ENCODE peak calls at places on chromosomes 5 and 9, in nine cellular contexts. One of them, this sample, is unnamed.

GRCh38 chr5:30959238-30959637 is 234.2 kb upstream of the CDH6 start:
- DNase-seq in GM23248: peak; percentile 7
- DNase-seq in GM23338: no peak
- DNase-seq in MM.1S: no peak
- DNase-seq in hepatocyte: no peak
- DNase-seq in mammary epithelial cell: no peak
- DNase-seq in A549: peak; percentile 2
- DNase-seq in astrocyte: no peak
- DNase-seq in PC-3: peak; percentile 37
- DNase-seq in this sample: no peak

GRCh38 chr9:99826579-99826978 is 4.9 kb downstream of the NR4A3 start:
- DNase-seq in GM23248: peak; percentile 25
- DNase-seq in GM23338: no peak
- DNase-seq in MM.1S: no peak
- DNase-seq in hepatocyte: no peak
- DNase-seq in mammary epithelial cell: peak; percentile 59
- DNase-seq in A549: no peak
- DNase-seq in astrocyte: no peak
- DNase-seq in PC-3: no peak
- DNase-seq in this sample: no peak

GRCh38 chr5:142697356-142697807 is 11.5 kb upstream of the FGF1 start:
- DNase-seq in GM23248: peak; percentile 81
- DNase-seq in GM23338: no peak
- DNase-seq in MM.1S: no peak
- DNase-seq in hepatocyte: peak; percentile 33
- DNase-seq in mammary epithelial cell: no peak
- DNase-seq in A549: no peak
- DNase-seq in astrocyte: peak; percentile 14
- DNase-seq in PC-3: no peak
- DNase-seq in this sample: no peak

GRCh38 chr9:73038089-73038509 is 85.2 kb upstream of the ALDH1A1 start:
- DNase-seq in GM23248: peak; percentile 4
- DNase-seq in GM23338: no peak
- DNase-seq in MM.1S: no peak
- DNase-seq in hepatocyte: no peak
- DNase-seq in mammary epithelial cell: no peak
- DNase-seq in A549: peak; percentile 71
- DNase-seq in astrocyte: no peak
- DNase-seq in PC-3: no peak
- DNase-seq in this sample: no peak

GRCh38 chr5:171400169-171400568 is 12.5 kb downstream of the NPM1 start:
- DNase-seq in GM23248: no peak
- DNase-seq in GM23338: no peak
- DNase-seq in MM.1S: no peak
- DNase-seq in hepatocyte: no peak
- DNase-seq in mammary epithelial cell: no peak
- DNase-seq in A549: no peak
- DNase-seq in astrocyte: no peak
- DNase-seq in PC-3: no peak
- DNase-seq in this sample: no peak

GRCh38 chr5:109612278-109612905 is 77.3 kb upstream of the MAN2A1 start:
- DNase-seq in GM23248: no peak
- DNase-seq in GM23338: no peak
- DNase-seq in MM.1S: no peak
- DNase-seq in hepatocyte: no peak
- DNase-seq in mammary epithelial cell: no peak
- DNase-seq in A549: no peak
- DNase-seq in astrocyte: no peak
- DNase-seq in PC-3: no peak
- DNase-seq in this sample: no peak

GRCh38 chr9:127148014-127148413 is 25.6 kb upstream of the ANGPTL2 start:
- DNase-seq in GM23248: no peak
- DNase-seq in GM23338: no peak
- DNase-seq in MM.1S: no peak
- DNase-seq in hepatocyte: no peak
- DNase-seq in mammary epithelial cell: no peak
- DNase-seq in A549: no peak
- DNase-seq in astrocyte: no peak
- DNase-seq in PC-3: no peak
- DNase-seq in this sample: no peak

GRCh38 chr9:91785403-91785917 is 164.6 kb downstream of the ROR2 start:
- DNase-seq in GM23248: peak; percentile 42
- DNase-seq in GM23338: no peak
- DNase-seq in MM.1S: no peak
- DNase-seq in hepatocyte: no peak
- DNase-seq in mammary epithelial cell: no peak
- DNase-seq in A549: no peak
- DNase-seq in astrocyte: no peak
- DNase-seq in PC-3: no peak
- DNase-seq in this sample: no peak

GRCh38 chr5:146710348-146710747 is 168.2 kb downstream of the PPP2R2B start:
- DNase-seq in GM23248: no peak
- DNase-seq in GM23338: no peak
- DNase-seq in MM.1S: no peak
- DNase-seq in hepatocyte: no peak
- DNase-seq in mammary epithelial cell: peak; percentile 54
- DNase-seq in A549: no peak
- DNase-seq in astrocyte: no peak
- DNase-seq in PC-3: no peak
- DNase-seq in this sample: no peak

DNA sequence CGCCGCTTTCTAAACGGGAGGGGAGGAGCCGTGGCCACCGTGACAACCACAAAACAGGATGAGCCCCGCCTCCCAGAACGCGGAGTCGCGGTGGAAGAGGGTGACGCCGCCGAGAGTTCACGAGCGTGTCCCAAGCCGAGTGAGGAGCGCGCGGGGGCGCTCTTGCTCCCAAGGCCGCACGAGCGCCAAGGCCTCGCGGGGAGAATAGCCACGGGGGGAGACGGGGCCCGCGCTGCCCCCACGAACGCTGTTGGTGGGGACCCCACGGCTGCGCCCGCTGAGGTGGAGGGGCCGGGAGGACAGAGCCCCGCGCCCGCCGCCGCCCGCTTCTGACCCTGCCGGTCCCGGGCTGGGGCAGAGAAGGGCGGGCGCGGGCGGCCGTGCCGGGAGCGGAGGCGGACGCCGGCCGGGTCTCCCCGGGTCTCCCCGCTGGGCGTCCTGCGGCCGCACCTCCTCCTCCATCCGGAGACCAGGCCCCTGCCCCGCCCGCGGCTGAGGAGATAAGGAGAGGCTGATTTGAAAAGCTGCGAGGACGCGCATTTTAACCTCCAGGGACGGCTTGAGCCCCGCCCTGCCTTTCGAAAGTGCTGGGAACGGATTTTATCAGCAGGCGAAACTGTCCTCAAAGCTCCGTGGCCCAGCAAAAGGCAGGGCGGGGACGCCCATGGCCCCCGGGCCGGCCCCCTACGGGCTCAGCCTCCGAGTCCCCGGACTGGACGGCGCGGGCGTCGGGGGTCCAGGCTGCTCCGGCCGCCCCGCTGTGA is 3.8 kb upstream of the NKD2 start:
- DNase-seq in GM23248: peak; percentile 72
- DNase-seq in GM23338: peak; percentile 72
- DNase-seq in MM.1S: peak; percentile 75
- DNase-seq in hepatocyte: peak; percentile 87
- DNase-seq in mammary epithelial cell: no peak
- DNase-seq in A549: peak; percentile 76
- DNase-seq in astrocyte: no peak
- DNase-seq in PC-3: peak; percentile 55
- DNase-seq in this sample: no peak
- H3K4me2 ChIP-seq in GM23248: peak overlapping the region; percentile 65
- H3K4me2 ChIP-seq in GM23338: peak overlapping the region; percentile 81
- H3K4me2 ChIP-seq in MM.1S: peak overlapping the region; percentile 86
- H3K4me2 ChIP-seq in hepatocyte: peak overlapping the region; percentile 94
- H3K4me2 ChIP-seq in mammary epithelial cell: peak overlapping the region; percentile 82
- H3K4me2 ChIP-seq in A549: peak overlapping the region; percentile 85
- H3K4me2 ChIP-seq in astrocyte: peak overlapping the region; percentile 52
- H3K4me2 ChIP-seq in PC-3: peak overlapping the region; percentile 71
- H3K4me2 ChIP-seq in this sample: no peak overlapping the region

DNA sequence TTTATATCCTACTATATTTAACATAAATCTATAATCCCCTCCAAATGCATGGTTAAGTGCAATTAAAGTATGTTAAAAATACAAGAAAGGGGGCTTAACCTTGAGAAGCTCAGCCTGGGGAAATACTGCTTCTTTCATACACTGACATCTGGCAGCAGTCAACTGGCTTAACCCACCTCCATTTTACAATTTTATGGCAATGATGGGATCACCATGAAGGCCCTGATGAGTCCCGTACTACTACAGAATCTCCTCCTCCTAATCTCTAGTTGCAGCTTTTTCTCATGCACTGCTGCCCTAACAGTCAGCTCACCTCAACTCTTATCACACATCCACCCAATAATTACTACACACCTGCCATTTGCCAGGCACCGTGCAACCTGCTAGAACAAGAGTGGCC is 40.9 kb downstream of the ZNF608 start:
- DNase-seq in GM23248: no peak
- DNase-seq in GM23338: no peak
- DNase-seq in MM.1S: no peak
- DNase-seq in hepatocyte: no peak
- DNase-seq in mammary epithelial cell: no peak
- DNase-seq in A549: no peak
- DNase-seq in astrocyte: no peak
- DNase-seq in PC-3: no peak
- DNase-seq in this sample: peak; percentile 39
- H3K4me1 ChIP-seq in GM23248: no peaks in the 10 kb centered on the region
- H3K4me1 ChIP-seq in GM23338: peaks cover 81% of the 10 kb centered on the region
- H3K4me1 ChIP-seq in MM.1S: peaks cover 18% of the 10 kb centered on the region
- H3K4me1 ChIP-seq in hepatocyte: peaks cover 59% of the 10 kb centered on the region
- H3K4me1 ChIP-seq in mammary epithelial cell: no peaks in the 10 kb centered on the region
- H3K4me1 ChIP-seq in A549: no peaks in the 10 kb centered on the region
- H3K4me1 ChIP-seq in astrocyte: peaks cover 8% of the 10 kb centered on the region
- H3K4me1 ChIP-seq in PC-3: no peaks in the 10 kb centered on the region
- H3K4me1 ChIP-seq in this sample: peaks cover 96% of the 10 kb centered on the region

DNA sequence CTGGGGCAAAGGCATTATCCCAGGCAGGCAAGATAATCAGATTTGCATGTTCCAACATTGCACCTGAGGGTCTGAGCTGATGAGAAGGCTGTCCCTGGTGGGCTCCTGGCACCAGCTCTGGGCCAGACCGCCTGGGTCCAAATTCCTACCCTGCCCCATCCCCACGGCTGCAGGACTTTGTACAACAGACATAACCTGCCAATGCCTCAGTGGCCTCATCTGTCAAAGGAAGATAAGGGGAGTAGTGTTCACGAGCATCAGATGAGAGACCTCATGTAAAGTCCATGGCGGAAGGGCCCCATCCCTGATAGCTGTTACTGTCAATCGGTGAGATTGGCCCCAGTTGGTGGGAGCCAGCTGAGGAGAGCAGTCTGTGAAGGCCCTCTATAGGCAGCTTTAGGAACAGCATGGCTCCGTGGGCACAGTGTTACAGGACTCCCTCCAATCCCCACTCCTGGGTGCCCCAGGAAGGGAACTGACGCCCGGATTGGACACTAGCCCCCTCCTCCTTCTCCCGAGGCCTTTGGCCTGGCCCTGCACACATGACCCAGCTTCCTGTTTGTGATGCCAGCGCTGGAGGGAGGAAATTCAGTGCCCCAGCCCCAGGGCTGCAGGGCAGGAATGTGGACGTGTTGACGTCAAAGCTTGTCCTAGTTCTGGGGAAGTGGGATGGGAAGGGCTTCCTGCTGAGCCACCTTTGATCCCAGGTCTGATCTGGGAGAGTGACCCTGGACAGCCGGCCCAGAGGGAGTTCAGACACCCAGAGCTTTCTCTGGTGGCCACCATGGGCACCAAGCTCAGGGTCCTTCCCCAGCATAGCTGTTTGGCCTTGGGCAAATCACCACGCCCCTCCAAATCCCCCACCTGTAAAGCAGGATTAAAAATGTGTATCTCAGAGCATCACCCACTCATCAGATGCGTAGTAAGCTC is 56.2 kb downstream of the DUSP1 start:
- DNase-seq in GM23248: peak; percentile 78
- DNase-seq in GM23338: peak; percentile 89
- DNase-seq in MM.1S: peak; percentile 18
- DNase-seq in hepatocyte: peak; percentile 84
- DNase-seq in mammary epithelial cell: peak; percentile 45
- DNase-seq in A549: peak; percentile 99
- DNase-seq in astrocyte: peak; percentile 33
- DNase-seq in PC-3: peak; percentile 78
- DNase-seq in this sample: peak; percentile 71
- H3K4me2 ChIP-seq in GM23248: no peak overlapping the region
- H3K4me2 ChIP-seq in GM23338: no peak overlapping the region
- H3K4me2 ChIP-seq in MM.1S: no peak overlapping the region
- H3K4me2 ChIP-seq in hepatocyte: no peak overlapping the region
- H3K4me2 ChIP-seq in mammary epithelial cell: no peak overlapping the region
- H3K4me2 ChIP-seq in A549: peak overlapping the region; percentile 65
- H3K4me2 ChIP-seq in astrocyte: no peak overlapping the region
- H3K4me2 ChIP-seq in PC-3: no peak overlapping the region
- H3K4me2 ChIP-seq in this sample: no peak overlapping the region

GRCh38 chr9:97366889-97367288 is 45.0 kb upstream of the TDRD7 start:
- DNase-seq in GM23248: no peak
- DNase-seq in GM23338: no peak
- DNase-seq in MM.1S: no peak
- DNase-seq in hepatocyte: no peak
- DNase-seq in mammary epithelial cell: no peak
- DNase-seq in A549: no peak
- DNase-seq in astrocyte: no peak
- DNase-seq in PC-3: no peak
- DNase-seq in this sample: no peak

GRCh38 chr9:97364769-97365490 is 47.0 kb upstream of the TDRD7 start:
- DNase-seq in GM23248: no peak
- DNase-seq in GM23338: no peak
- DNase-seq in MM.1S: no peak
- DNase-seq in hepatocyte: no peak
- DNase-seq in mammary epithelial cell: peak; percentile 21
- DNase-seq in A549: no peak
- DNase-seq in astrocyte: no peak
- DNase-seq in PC-3: no peak
- DNase-seq in this sample: no peak

GRCh38 chr9:97367729-97368128 is 44.2 kb upstream of the TDRD7 start:
- DNase-seq in GM23248: no peak
- DNase-seq in GM23338: no peak
- DNase-seq in MM.1S: no peak
- DNase-seq in hepatocyte: no peak
- DNase-seq in mammary epithelial cell: no peak
- DNase-seq in A549: no peak
- DNase-seq in astrocyte: no peak
- DNase-seq in PC-3: no peak
- DNase-seq in this sample: no peak

GRCh38 chr9:97365634-97366033 is 46.3 kb upstream of the TDRD7 start:
- DNase-seq in GM23248: no peak
- DNase-seq in GM23338: no peak
- DNase-seq in MM.1S: no peak
- DNase-seq in hepatocyte: no peak
- DNase-seq in mammary epithelial cell: no peak
- DNase-seq in A549: no peak
- DNase-seq in astrocyte: no peak
- DNase-seq in PC-3: no peak
- DNase-seq in this sample: no peak

DNA sequence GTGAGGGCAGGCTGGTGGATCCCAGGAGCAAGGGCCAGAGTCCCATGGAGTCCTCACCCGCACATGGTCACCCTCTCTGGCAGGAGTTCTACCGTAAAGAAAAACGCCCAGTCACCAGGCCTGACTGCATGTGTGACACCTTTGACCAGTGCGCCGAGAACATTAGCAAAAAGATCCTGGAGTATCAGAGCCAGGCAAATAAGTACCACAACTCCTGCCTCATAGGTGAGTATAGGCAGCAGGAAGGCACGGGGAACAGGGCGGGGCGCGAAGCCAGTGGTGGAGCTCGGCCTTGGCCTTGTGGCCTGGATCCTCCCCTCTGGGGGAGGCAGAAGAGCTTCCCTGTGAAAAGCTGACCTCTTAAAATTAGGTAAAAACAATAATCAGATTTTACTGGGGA is 45.4 kb upstream of the TDRD7 start:
- DNase-seq in GM23248: no peak
- DNase-seq in GM23338: no peak
- DNase-seq in MM.1S: no peak
- DNase-seq in hepatocyte: no peak
- DNase-seq in mammary epithelial cell: no peak
- DNase-seq in A549: no peak
- DNase-seq in astrocyte: no peak
- DNase-seq in PC-3: no peak
- DNase-seq in this sample: no peak
- H3K4me1 ChIP-seq in GM23248: no peaks in the 10 kb centered on the region
- H3K4me1 ChIP-seq in GM23338: no peaks in the 10 kb centered on the region
- H3K4me1 ChIP-seq in MM.1S: peaks cover 20% of the 10 kb centered on the region
- H3K4me1 ChIP-seq in hepatocyte: no peaks in the 10 kb centered on the region
- H3K4me1 ChIP-seq in mammary epithelial cell: peaks cover 6% of the 10 kb centered on the region
- H3K4me1 ChIP-seq in A549: no peaks in the 10 kb centered on the region
- H3K4me1 ChIP-seq in astrocyte: no peaks in the 10 kb centered on the region
- H3K4me1 ChIP-seq in PC-3: no peaks in the 10 kb centered on the region
- H3K4me1 ChIP-seq in this sample: no peaks in the 10 kb centered on the region

This sample was measured in OCI-LY7.